ENCODE peak calls at places on chromosomes 12 and 14, in eight cellular contexts. H is breast epithelium, C is lower lobe of right lung, K is Karpas-422, F is fibroblast of lung, L is tibial artery, D is psoas muscle, V is body of pancreas. B is an unnamed sample. For H3K9me3, the result is how much of the 10 kb centered on the place peaks cover.

GRCh38 chr12:75452675-75453330 is 27.8 kb upstream of the GLIPR1 start:
- DNase-seq in H (no peak), C (no peak), K (no peak), F (peak), L (no peak), D (no peak), V (no peak), B (no peak)

GRCh38 chr12:76449993-76450392 is 101.8 kb upstream of the BBS10 start:
- DNase-seq in H (no peak), C (no peak), K (no peak), F (no peak), L (no peak), D (no peak), V (no peak), B (no peak)

GRCh38 chr12:57806677-57807076 is 11.9 kb downstream of the AVIL start:
- DNase-seq in H (no peak), C (no peak), K (no peak), F (no peak), L (no peak), D (no peak), V (no peak), B (no peak)

GRCh38 chr14:52960627-52961026 is 9.8 kb upstream of the FERMT2 start:
- DNase-seq in H (peak), C (no peak), K (no peak), F (no peak), L (no peak), D (no peak), V (no peak), B (no peak)

GRCh38 chr14:101563352-101563653 is 2.0 kb downstream of the DIO3 start:
- DNase-seq in H (no peak), C (no peak), K (no peak), F (no peak), L (no peak), D (no peak), V (no peak), B (no peak)

GRCh38 chr12:104672501-104673265 is 215.9 kb downstream of the CHST11 start:
- DNase-seq in H (no peak), C (peak), K (no peak), F (no peak), L (peak), D (peak), V (no peak), B (no peak)

GRCh38 chr12:6685814-6686213 is 3.4 kb downstream of the ZNF384 start:
- DNase-seq in H (no peak), C (no peak), K (no peak), F (no peak), L (no peak), D (no peak), V (no peak), B (no peak)

GRCh38 chr12:96108321-96108720 is 72.9 kb upstream of the LTA4H start:
- DNase-seq in H (no peak), C (no peak), K (no peak), F (no peak), L (no peak), D (no peak), V (no peak), B (peak)

GRCh38 chr14:20512139-20512905 is 7.0 kb downstream of the RNASE10 start:
- DNase-seq in H (no peak), C (no peak), K (no peak), F (no peak), L (no peak), D (no peak), V (no peak), B (no peak)

GRCh38 chr12:6827982-6828670 is at the start of gene P3H3:
- DNase-seq in H (no peak), C (no peak), K (no peak), F (peak), L (no peak), D (no peak), V (no peak), B (no peak)

GRCh38 chr12:43761535-43761934 is 2.8 kb downstream of the IRAK4 start:
- DNase-seq in H (no peak), C (no peak), K (no peak), F (no peak), L (no peak), D (no peak), V (no peak), B (no peak)

GRCh38 chr12:131830335-131831020 is 2.3 kb downstream of the MMP17 start:
- DNase-seq in H (peak), C (peak), K (no peak), F (peak), L (peak), D (peak), V (peak), B (peak)

GRCh38 chr14:53840444-53840843 is 116.2 kb downstream of the BMP4 start:
- DNase-seq in H (no peak), C (no peak), K (no peak), F (no peak), L (no peak), D (no peak), V (no peak), B (no peak)

GRCh38 chr12:110109037-110109836 is 14.9 kb upstream of the IFT81 start:
- DNase-seq in H (peak), C (peak), K (no peak), F (peak), L (peak), D (peak), V (peak), B (no peak)

GRCh38 chr14:53192023-53192422 is 38.9 kb upstream of the DDHD1 start:
- DNase-seq in H (no peak), C (no peak), K (no peak), F (no peak), L (no peak), D (no peak), V (no peak), B (no peak)

GRCh38 chr14:50063876-50064420 is 52.4 kb downstream of the VCPKMT start:
- DNase-seq in H (no peak), C (no peak), K (no peak), F (no peak), L (no peak), D (no peak), V (no peak), B (no peak)

GRCh38 chr14:59484611-59485174 is 376 bp downstream of the JKAMP start:
- DNase-seq in H (no peak), C (no peak), K (peak), F (peak), L (no peak), D (no peak), V (no peak), B (no peak)

GRCh38 chr12:65556676-65557424 is 267.4 kb upstream of the HMGA2 start:
- DNase-seq in H (peak), C (peak), K (peak), F (peak), L (peak), D (peak), V (peak), B (peak)

GRCh38 chr12:4997939-4998338 is 45.7 kb upstream of the KCNA5 start:
- DNase-seq in H (no peak), C (no peak), K (no peak), F (peak), L (peak), D (peak), V (no peak), B (no peak)

GRCh38 chr12:122204829-122205589 is 1.5 kb downstream of the B3GNT4 start:
- DNase-seq in H (no peak), C (no peak), K (no peak), F (no peak), L (peak), D (no peak), V (no peak), B (no peak)

GRCh38 chr14:49634547-49635334 is at the start of gene DNAAF2:
- DNase-seq in H (peak), C (peak), K (peak), F (peak), L (peak), D (no peak), V (peak), B (peak)

GRCh38 chr14:77369280-77369679 is 7.6 kb downstream of the TMED8 start:
- DNase-seq in H (no peak), C (no peak), K (no peak), F (no peak), L (no peak), D (no peak), V (no peak), B (no peak)

GRCh38 chr14:22838631-22839041 is 2.3 kb downstream of the MMP14 start:
- DNase-seq in H (no peak), C (peak), K (no peak), F (peak), L (no peak), D (peak), V (no peak), B (no peak)

GRCh38 chr12:78951746-78952532 is 87.4 kb downstream of the SYT1 start:
- DNase-seq in H (no peak), C (no peak), K (no peak), F (no peak), L (no peak), D (no peak), V (no peak), B (no peak)

GRCh38 chr12:57470970-57471656 is 8.6 kb downstream of the ARHGAP9 start:
- DNase-seq in H (no peak), C (no peak), K (no peak), F (no peak), L (no peak), D (no peak), V (no peak), B (no peak)

GRCh38 chr12:75837700-75838099 is 193.9 kb downstream of the PHLDA1 start:
- DNase-seq in H (no peak), C (peak), K (no peak), F (peak), L (no peak), D (no peak), V (peak), B (no peak)

GRCh38 chr12:56021882-56022497 is 1.1 kb downstream of the IKZF4 start:
- DNase-seq in H (no peak), C (no peak), K (no peak), F (peak), L (no peak), D (no peak), V (no peak), B (no peak)

GRCh38 chr12:122139266-122139665 is 34.8 kb downstream of the IL31 start:
- DNase-seq in H (no peak), C (no peak), K (no peak), F (no peak), L (no peak), D (no peak), V (no peak), B (no peak)

GRCh38 chr14:85534435-85534834 is 4.5 kb downstream of the FLRT2 start:
- DNase-seq in H (no peak), C (no peak), K (no peak), F (peak), L (no peak), D (peak), V (no peak), B (no peak)

GRCh38 chr12:117188961-117189724 is 1.1 kb downstream of the FBXO21 start:
- DNase-seq in H (no peak), C (no peak), K (no peak), F (peak), L (no peak), D (no peak), V (no peak), B (no peak)

GRCh38 chr12:57616383-57617101 is 5.3 kb downstream of the ARHGEF25 start:
- DNase-seq in H (no peak), C (no peak), K (no peak), F (no peak), L (no peak), D (peak), V (no peak), B (no peak)

GRCh38 chr14:74569826-74570591 is 42.0 kb downstream of the LTBP2 start:
- DNase-seq in H (peak), C (no peak), K (no peak), F (peak), L (no peak), D (peak), V (no peak), B (no peak)

GRCh38 chr12:49974231-49974675 is 1.5 kb downstream of the AQP6 start:
- DNase-seq in H (no peak), C (peak), K (no peak), F (peak), L (peak), D (peak), V (peak), B (peak)

GRCh38 chr12:86137936-86138335 is 118.3 kb downstream of the MGAT4C start:
- DNase-seq in H (no peak), C (no peak), K (no peak), F (peak), L (no peak), D (no peak), V (no peak), B (no peak)

GRCh38 chr12:113776536-113776935 is 189.6 kb downstream of the RBM19 start:
- DNase-seq in H (no peak), C (no peak), K (no peak), F (no peak), L (no peak), D (no peak), V (no peak), B (no peak)

GRCh38 chr12:53054112-53054878 is 4.4 kb downstream of the TNS2 start:
- DNase-seq in H (peak), C (peak), K (peak), F (peak), L (peak), D (peak), V (peak), B (peak)
- H3K27ac ChIP-seq in H (peak), C (peak), K (no peak), F (no peak), L (peak), D (peak), V (peak), B (peak)

GRCh38 chr12:3161861-3162260 is 84.7 kb downstream of the TSPAN9 start:
- DNase-seq in H (no peak), C (no peak), K (no peak), F (no peak), L (no peak), D (peak), V (no peak), B (no peak)
- H3K4me3 ChIP-seq in H (no peak), C (no peak), K (no peak), F (no peak), L (no peak), D (no peak), V (no peak), B (no peak)

DNA sequence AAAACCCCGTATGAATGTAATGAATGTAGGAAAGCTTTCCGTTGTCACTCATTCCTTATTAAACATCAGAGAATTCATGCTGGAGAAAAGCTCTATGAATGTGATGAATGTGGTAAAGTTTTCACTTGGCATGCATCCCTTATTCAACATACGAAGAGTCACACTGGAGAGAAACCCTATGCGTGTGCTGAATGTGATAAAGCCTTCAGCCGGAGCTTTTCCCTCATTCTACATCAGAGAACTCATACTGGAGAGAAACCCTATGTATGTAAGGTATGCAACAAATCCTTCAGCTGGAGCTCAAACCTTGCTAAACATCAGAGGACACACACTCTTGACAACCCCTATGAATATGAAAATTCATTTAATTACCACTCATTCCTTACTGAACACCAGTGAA is 23.8 kb downstream of the ZNF891 start:
- DNase-seq in H (no peak), C (no peak), K (no peak), F (peak), L (no peak), D (no peak), V (no peak), B (no peak)
- H3K9me3 ChIP-seq in H (half or more), C (half or more), K (half or more), F (under half), L (half or more), D (half or more), V (under half), B (half or more)

GRCh38 chr14:68318788-68319187 is 474.1 kb downstream of the ZFP36L1 start:
- DNase-seq in H (no peak), C (no peak), K (no peak), F (no peak), L (no peak), D (no peak), V (no peak), B (no peak)
- H3K27ac ChIP-seq in H (no peak), C (no peak), K (no peak), F (no peak), L (no peak), D (no peak), V (no peak), B (no peak)

GRCh38 chr14:61329478-61330051 is 8.2 kb downstream of the PRKCH start:
- DNase-seq in H (no peak), C (no peak), K (peak), F (no peak), L (no peak), D (no peak), V (no peak), B (no peak)

GRCh38 chr14:61323970-61324369 is 2.6 kb downstream of the PRKCH start:
- DNase-seq in H (no peak), C (no peak), K (no peak), F (no peak), L (no peak), D (no peak), V (no peak), B (no peak)

GRCh38 chr14:61326149-61326548 is 4.8 kb downstream of the PRKCH start:
- DNase-seq in H (no peak), C (no peak), K (no peak), F (no peak), L (no peak), D (no peak), V (no peak), B (no peak)

GRCh38 chr14:61328629-61329262 is 7.4 kb downstream of the PRKCH start:
- DNase-seq in H (no peak), C (no peak), K (no peak), F (no peak), L (no peak), D (no peak), V (no peak), B (no peak)

GRCh38 chr14:61326847-61327246 is 5.5 kb downstream of the PRKCH start:
- DNase-seq in H (peak), C (peak), K (no peak), F (peak), L (peak), D (peak), V (peak), B (peak)
- H3K4me3 ChIP-seq in H (no peak), C (peak), K (no peak), F (no peak), L (no peak), D (no peak), V (no peak), B (no peak)

DNA sequence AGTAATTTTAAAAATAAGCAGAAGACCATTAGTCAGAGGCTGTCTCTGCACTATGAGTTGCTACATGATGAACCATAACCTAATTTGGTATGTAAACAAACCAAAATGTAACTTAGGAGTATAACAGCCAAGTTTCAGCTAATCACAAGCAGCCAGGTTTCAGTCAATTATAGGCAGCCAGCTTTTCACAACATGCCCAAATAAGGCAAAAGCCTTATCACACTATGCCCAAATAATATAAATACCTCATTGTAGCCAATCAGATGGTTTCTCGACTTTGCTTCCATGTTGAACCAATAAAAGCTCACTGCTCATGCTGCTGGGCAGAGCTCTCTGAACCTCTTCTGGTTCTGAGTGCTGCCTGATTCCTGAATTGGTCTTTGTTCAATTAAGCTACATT is 38.6 kb downstream of the GARIN6 start:
- DNase-seq in H (no peak), C (no peak), K (no peak), F (no peak), L (no peak), D (no peak), V (no peak), B (no peak)
- H3K9me3 ChIP-seq in H (under half), C (under half), K (under half), F (under half), L (under half), D (under half), V (under half), B (under half)

GRCh38 chr12:572532-572899 is 90.7 kb downstream of the NINJ2 start:
- DNase-seq in H (no peak), C (no peak), K (no peak), F (peak), L (no peak), D (no peak), V (no peak), B (no peak)
- H3K27ac ChIP-seq in H (peak), C (peak), K (no peak), F (no peak), L (peak), D (peak), V (no peak), B (no peak)

DNA sequence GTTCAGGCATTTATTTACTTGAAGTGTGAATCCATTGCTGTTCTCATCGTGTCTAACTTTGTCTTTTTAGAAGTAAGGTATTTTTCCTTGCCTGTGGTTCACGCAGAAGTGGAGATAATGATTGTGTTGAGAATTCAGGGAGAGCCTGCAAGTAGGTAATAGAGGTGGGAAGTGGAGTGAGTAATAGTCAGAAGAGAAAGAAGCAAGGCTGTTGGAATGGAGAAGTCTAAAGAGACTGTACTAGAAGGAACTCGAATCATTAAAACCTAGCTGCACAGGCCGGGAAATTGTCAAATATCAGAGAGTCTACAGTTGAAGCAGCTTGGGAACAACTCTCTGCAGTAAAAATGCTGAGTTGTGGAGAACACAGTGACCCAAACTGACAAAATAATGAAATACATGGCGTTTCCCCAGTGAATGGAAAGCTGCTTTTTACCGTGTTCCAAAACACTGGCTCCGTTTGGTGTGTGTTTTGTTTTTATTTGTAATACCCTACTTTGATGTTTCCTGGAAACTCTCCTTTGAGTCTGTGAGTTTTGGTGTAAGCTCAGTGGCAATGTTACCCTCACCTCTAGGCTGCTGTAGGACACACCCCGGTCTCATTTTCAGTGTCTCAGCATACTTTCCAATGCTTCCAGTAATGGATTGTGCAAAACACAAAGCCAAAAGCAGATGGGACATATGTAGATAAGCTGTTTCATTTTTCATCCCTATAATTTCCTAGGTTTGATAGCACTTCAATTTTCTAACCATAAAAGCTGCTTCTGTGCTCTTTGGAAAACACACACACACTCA is 146.6 kb downstream of the CRADD start:
- DNase-seq in H (no peak), C (no peak), K (no peak), F (peak), L (no peak), D (no peak), V (no peak), B (no peak)
- H3K4me3 ChIP-seq in H (no peak), C (no peak), K (no peak), F (no peak), L (no peak), D (no peak), V (no peak), B (no peak)

GRCh38 chr12:34406228-34406995 is 384.1 kb downstream of the ALG10 start:
- DNase-seq in H (peak), C (peak), K (no peak), F (no peak), L (peak), D (peak), V (peak), B (peak)
- H3K9me3 ChIP-seq in H (half or more), C (half or more), K (under half), F (under half), L (half or more), D (under half), V (under half), B (under half)

GRCh38 chr14:72714871-72715214 is 179.1 kb downstream of the DPF3 start:
- DNase-seq in H (no peak), C (no peak), K (no peak), F (no peak), L (peak), D (peak), V (no peak), B (no peak)
- H3K27ac ChIP-seq in H (peak), C (no peak), K (no peak), F (no peak), L (peak), D (peak), V (no peak), B (no peak)